ENCODE peak calls at places on chromosomes 2 and 18, in eight cellular contexts. B, T, R, O, M, Z, I and X are unnamed samples.

GRCh38 chr2:8541223-8541622 is 140.6 kb upstream of the ID2 start:
- DNase-seq in T (no peak), M (no peak), O (no peak), I (no peak), B (no peak), R (no peak), Z (no peak), X (no peak)

GRCh38 chr2:227939271-227940027 is 68.0 kb downstream of the DAW1 start:
- DNase-seq in Z (peak), T (no peak), O (no peak), B (no peak), I (peak), R (peak), M (no peak), X (no peak)

GRCh38 chr18:13216732-13217465 is 1.7 kb upstream of the LDLRAD4 start:
- DNase-seq in Z (no peak), R (peak), B (peak), M (peak), O (peak), I (no peak), T (peak), X (peak)

GRCh38 chr2:240733803-240734495 is 42.3 kb downstream of the AQP12A start:
- DNase-seq in B (no peak), Z (no peak), I (no peak), R (no peak), O (no peak), M (no peak), T (no peak), X (no peak)

GRCh38 chr2:24117902-24118301 is 5.2 kb downstream of the PFN4 start:
- DNase-seq in T (no peak), B (no peak), O (no peak), I (no peak), R (no peak), Z (no peak), M (no peak), X (no peak)

GRCh38 chr2:11342561-11343343 is 1.7 kb downstream of the ROCK2 start:
- DNase-seq in T (peak), R (no peak), I (peak), B (no peak), M (no peak), O (no peak), Z (peak), X (no peak)

GRCh38 chr18:74715865-74716712 is 118.4 kb downstream of the ZNF407 start:
- DNase-seq in B (no peak), O (no peak), I (no peak), R (no peak), M (no peak), T (no peak), Z (no peak), X (no peak)

GRCh38 chr18:48781041-48781989 is 169.4 kb downstream of the SMAD7 start:
- DNase-seq in T (peak), B (no peak), O (no peak), Z (peak), M (no peak), R (no peak), I (no peak), X (peak)

GRCh38 chr2:3349211-3349693 is 28.4 kb downstream of the EIPR1 start:
- DNase-seq in O (no peak), T (no peak), R (peak), Z (peak), I (no peak), M (no peak), B (no peak), X (peak)

GRCh38 chr2:23703037-23703582 is 223.8 kb downstream of the ATAD2B start:
- DNase-seq in I (no peak), Z (no peak), B (no peak), R (no peak), M (no peak), T (no peak), O (no peak), X (peak)

GRCh38 chr2:207163815-207164747 is 1.7 kb downstream of the KLF7 start:
- DNase-seq in R (no peak), B (no peak), T (peak), Z (peak), O (no peak), M (no peak), I (peak), X (peak)

GRCh38 chr2:227188292-227188691 is 23.9 kb downstream of the COL4A3 start:
- DNase-seq in I (peak), T (no peak), B (no peak), R (no peak), O (no peak), M (no peak), Z (peak), X (no peak)

GRCh38 chr2:25912851-25913695 is 34.8 kb upstream of the ASXL2 start:
- DNase-seq in R (peak), T (no peak), Z (no peak), B (no peak), M (no peak), O (no peak), I (no peak), X (no peak)

GRCh38 chr2:98874186-98874689 is 61.8 kb downstream of the CRACDL start:
- DNase-seq in R (no peak), T (no peak), M (no peak), O (no peak), I (no peak), B (no peak), Z (no peak), X (no peak)

GRCh38 chr2:194619368-194619767 is 1037.7 kb upstream of the SLC39A10 start:
- DNase-seq in I (no peak), R (no peak), O (no peak), T (no peak), M (no peak), Z (no peak), B (no peak), X (no peak)

GRCh38 chr18:25310045-25310444 is 41.9 kb downstream of the ZNF521 start:
- DNase-seq in M (no peak), B (no peak), Z (no peak), T (no peak), R (no peak), I (peak), O (no peak), X (no peak)

GRCh38 chr2:129443235-129443884 is 536.1 kb upstream of the RAB6C start:
- DNase-seq in R (no peak), I (peak), T (no peak), M (no peak), Z (no peak), O (no peak), B (no peak), X (no peak)

GRCh38 chr2:62374301-62374960 is 131.6 kb downstream of the TMEM17 start:
- DNase-seq in B (no peak), O (no peak), I (no peak), M (no peak), R (no peak), T (no peak), Z (no peak), X (no peak)

GRCh38 chr2:168912466-168913170 is 11.5 kb downstream of the G6PC2 start:
- DNase-seq in T (no peak), R (peak), B (no peak), Z (no peak), O (no peak), I (peak), M (peak), X (no peak)

GRCh38 chr2:224142397-224143312 is 103.6 kb upstream of the SERPINE2 start:
- DNase-seq in I (peak), Z (peak), T (no peak), B (no peak), M (no peak), R (no peak), O (no peak), X (no peak)

GRCh38 chr2:156466739-156467405 is 30.7 kb downstream of the GPD2 start:
- DNase-seq in I (no peak), R (no peak), B (no peak), O (no peak), T (peak), Z (no peak), M (no peak), X (no peak)

GRCh38 chr2:130766711-130767407 is 11.5 kb downstream of the AMER3 start:
- DNase-seq in R (no peak), I (no peak), M (no peak), Z (no peak), B (no peak), O (no peak), T (no peak), X (no peak)

GRCh38 chr2:15622614-15623480 is 31.2 kb downstream of the DDX1 start:
- DNase-seq in B (no peak), R (no peak), O (no peak), T (no peak), M (no peak), Z (no peak), I (no peak), X (no peak)

GRCh38 chr2:150544731-150545130 is 57.3 kb upstream of the RND3 start:
- DNase-seq in Z (no peak), B (no peak), T (no peak), R (no peak), O (no peak), I (no peak), M (no peak), X (no peak)

GRCh38 chr2:55045685-55046221 is 4.5 kb downstream of the RTN4 start:
- DNase-seq in T (no peak), R (peak), Z (no peak), M (no peak), I (no peak), O (no peak), B (no peak), X (no peak)

GRCh38 chr2:43238813-43239212 is 12.4 kb upstream of the ZFP36L2 start:
- DNase-seq in O (no peak), B (no peak), I (no peak), M (no peak), Z (no peak), T (no peak), R (no peak), X (no peak)

GRCh38 chr2:235674116-235674515 is 180.3 kb downstream of the AGAP1 start:
- DNase-seq in I (no peak), R (no peak), Z (no peak), T (no peak), O (no peak), B (no peak), M (no peak), X (no peak)

GRCh38 chr2:240999001-240999791 is 778 bp downstream of the SNED1 start:
- DNase-seq in I (no peak), R (no peak), Z (peak), M (no peak), O (no peak), T (peak), B (no peak), X (peak)

GRCh38 chr2:236402016-236402784 is 138.0 kb upstream of the ASB18 start:
- DNase-seq in Z (no peak), B (no peak), T (no peak), O (no peak), R (no peak), I (no peak), M (no peak), X (peak)